ENCODE peak calls at places on chromosomes 5 and 9, in five cellular contexts. N is astrocyte of the spinal cord; A is astrocyte of the cerebellum; E is fibroblast of the aortic adventitia; Z is CD8-positive, alpha-beta T cell. B is an unnamed sample.

GRCh38 chr5:133696782-133697507 is 84.6 kb upstream of the FSTL4 start:
- DNase-seq in A (no peak), Z (no peak), N (no peak), E (no peak), B (no peak)

GRCh38 chr5:91727452-91727851 is 344.3 kb upstream of the ARRDC3 start:
- DNase-seq in N (no peak), Z (no peak), A (no peak), E (no peak), B (no peak)

GRCh38 chr5:124411089-124411488 is 335.4 kb downstream of the ZNF608 start:
- DNase-seq in A (no peak), N (peak), E (peak), Z (no peak), B (peak)

GRCh38 chr9:123745933-123746332 is 184.0 kb downstream of the DENND1A start:
- DNase-seq in Z (no peak), N (no peak), A (no peak), E (no peak), B (no peak)

GRCh38 chr9:133955821-133956411 is 36.2 kb downstream of the VAV2 start:
- DNase-seq in Z (no peak), N (peak), E (peak), A (no peak), B (no peak)

GRCh38 chr5:73540192-73540591 is 25.2 kb downstream of the ANKRA2 start:
- DNase-seq in N (peak), E (peak), A (no peak), Z (no peak), B (peak)

GRCh38 chr5:105794578-105794977 is 1876.2 kb downstream of the EFNA5 start:
- DNase-seq in Z (no peak), E (no peak), A (no peak), N (no peak), B (no peak)

GRCh38 chr9:93183663-93184438 is at the start of gene WNK2:
- DNase-seq in E (no peak), A (no peak), N (no peak), Z (no peak), B (no peak)

GRCh38 chr9:130199605-130200004 is 27.4 kb downstream of the NCS1 start:
- DNase-seq in Z (no peak), E (peak), A (peak), N (peak), B (no peak)

GRCh38 chr5:173408946-173409345 is 80.7 kb upstream of the STC2 start:
- DNase-seq in A (no peak), Z (no peak), N (no peak), E (no peak), B (no peak)

GRCh38 chr5:171595801-171596231 is 176.4 kb downstream of the FGF18 start:
- DNase-seq in A (peak), N (peak), E (peak), Z (no peak), B (peak)

GRCh38 chr9:123157216-123157615 is 111.2 kb downstream of the STRBP start:
- DNase-seq in E (peak), Z (no peak), A (peak), N (peak), B (peak)

GRCh38 chr5:171715551-171715950 is 70.1 kb upstream of the SMIM23 start:
- DNase-seq in N (no peak), Z (no peak), A (no peak), E (no peak), B (no peak)

GRCh38 chr5:140588311-140589070 is 23.9 kb downstream of the SLC35A4 start:
- DNase-seq in A (no peak), N (no peak), Z (no peak), E (peak), B (no peak)

GRCh38 chr9:93954436-93955355 is at the start of gene BARX1:
- DNase-seq in E (no peak), Z (no peak), A (no peak), N (no peak), B (no peak)

GRCh38 chr9:110126457-110126856 is 81.5 kb downstream of the C9orf152 start:
- DNase-seq in N (no peak), A (no peak), E (no peak), Z (no peak), B (no peak)
- H3K4me3 ChIP-seq in N (no peak), A (no peak), E (peak), Z (no peak), B (no peak)

GRCh38 chr5:72298711-72299110 is 21.3 kb downstream of the MRPS27 start:
- DNase-seq in N (no peak), Z (no peak), A (no peak), E (no peak), B (no peak)

GRCh38 chr5:72302171-72302570 is 17.9 kb downstream of the MRPS27 start:
- DNase-seq in N (no peak), A (peak), E (no peak), Z (no peak), B (no peak)

GRCh38 chr5:72301557-72301956 is 18.5 kb downstream of the MRPS27 start:
- DNase-seq in N (no peak), A (no peak), Z (no peak), E (no peak), B (no peak)

GRCh38 chr5:72296251-72296650 is 23.8 kb downstream of the MRPS27 start:
- DNase-seq in A (no peak), N (no peak), E (no peak), Z (no peak), B (no peak)

GRCh38 chr5:72300590-72301339 is 19.3 kb downstream of the MRPS27 start:
- DNase-seq in A (no peak), E (peak), N (no peak), Z (no peak), B (no peak)
- H3K4me3 ChIP-seq in A (no peak), E (no peak), N (no peak), Z (no peak), B (no peak)

DNA sequence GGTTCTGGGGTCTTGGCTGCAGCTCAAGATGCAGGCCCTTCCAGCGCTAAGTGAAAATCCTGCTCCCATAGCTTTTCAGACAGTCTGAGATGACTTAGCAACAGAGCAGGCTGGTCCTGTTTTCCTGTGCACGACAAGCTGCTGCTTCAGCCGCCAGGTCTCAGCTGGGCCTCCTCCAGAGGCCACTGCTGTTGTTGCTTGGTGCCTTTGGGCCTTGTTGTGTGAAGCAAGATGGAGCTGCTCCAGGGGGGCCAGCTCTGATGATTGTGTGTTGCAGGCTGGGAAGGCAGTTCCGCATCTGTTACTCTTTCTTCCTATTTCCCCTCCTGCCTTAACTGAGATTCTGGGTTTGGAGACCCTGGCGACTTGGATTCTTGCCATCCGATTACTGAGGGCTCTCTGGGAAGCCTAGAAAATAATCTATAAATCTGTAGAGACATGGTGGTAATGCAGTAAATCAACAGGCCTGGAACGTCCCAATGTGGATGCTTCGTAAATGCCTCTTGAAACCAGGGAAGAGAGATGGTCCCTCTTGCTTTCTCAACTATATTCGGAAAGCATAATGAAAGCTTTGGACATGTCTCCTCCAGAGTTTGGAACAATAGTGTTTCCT is 3.2 kb downstream of the MAP1B start:
- DNase-seq in A (no peak), N (no peak), E (no peak), Z (no peak), B (peak)
- H3K4me3 ChIP-seq in A (peak), N (peak), E (peak), Z (no peak), B (peak)

GRCh38 chr5:83471405-83472212 is at the start of gene VCAN:
- DNase-seq in Z (no peak), N (peak), E (peak), A (peak), B (peak)

GRCh38 chr5:83470920-83471404 is 582 bp upstream of the VCAN start:
- DNase-seq in A (no peak), Z (no peak), N (peak), E (peak), B (no peak)

GRCh38 chr5:83472508-83473343 is 1.2 kb downstream of the VCAN start:
- DNase-seq in Z (no peak), E (no peak), N (peak), A (no peak), B (peak)

GRCh38 chr5:83473344-83474169 is 2.0 kb downstream of the VCAN start:
- DNase-seq in A (peak), Z (no peak), N (peak), E (peak), B (peak)

GRCh38 chr5:83472213-83472507 is 616 bp downstream of the VCAN start:
- DNase-seq in Z (no peak), N (no peak), E (peak), A (no peak), B (no peak)
- H3K4me3 ChIP-seq in Z (no peak), N (peak), E (peak), A (peak), B (peak)

GRCh38 chr5:142445266-142445665 is 120.4 kb upstream of the SPRY4 start:
- DNase-seq in A (no peak), N (no peak), E (no peak), Z (no peak), B (no peak)
- H3K4me3 ChIP-seq in A (no peak), N (no peak), E (no peak), Z (no peak), B (no peak)

GRCh38 chr5:168292783-168293696 is 1.6 kb downstream of the WWC1 start:
- DNase-seq in E (no peak), N (no peak), A (no peak), Z (no peak), B (no peak)
- H3K4me3 ChIP-seq in E (no peak), N (peak), A (peak), Z (no peak), B (peak)

GRCh38 chr9:110578575-110578895 is 1.0 kb downstream of the SVEP1 start:
- DNase-seq in E (no peak), A (no peak), N (no peak), Z (no peak), B (no peak)

GRCh38 chr9:110573305-110573704 is 6.2 kb downstream of the SVEP1 start:
- DNase-seq in E (no peak), Z (no peak), A (no peak), N (no peak), B (no peak)

GRCh38 chr9:110578896-110579752 is at the start of gene SVEP1:
- DNase-seq in A (no peak), Z (no peak), N (peak), E (peak), B (no peak)

GRCh38 chr9:110575169-110575568 is 4.4 kb downstream of the SVEP1 start:
- DNase-seq in Z (no peak), A (no peak), N (no peak), E (peak), B (no peak)

DNA sequence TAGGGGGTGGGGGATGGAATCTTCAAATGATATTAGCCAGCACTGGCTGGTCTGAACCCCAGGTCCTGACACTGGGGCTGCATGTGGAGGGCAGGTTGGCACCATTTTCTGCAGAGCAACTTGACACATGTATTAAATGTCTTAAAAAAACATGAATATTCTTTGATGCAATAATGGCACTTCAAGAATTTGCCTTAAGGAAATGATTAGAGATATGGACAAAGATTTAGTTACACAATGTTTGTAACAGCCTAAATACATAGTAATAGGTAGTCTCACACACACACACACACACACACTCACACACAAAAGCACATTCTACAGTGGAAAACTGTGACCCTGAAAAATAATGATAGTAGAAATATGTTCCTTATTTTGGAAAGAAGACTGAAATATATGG is 3.6 kb downstream of the SVEP1 start:
- DNase-seq in A (no peak), E (peak), N (no peak), Z (no peak), B (no peak)
- H3K4me3 ChIP-seq in A (no peak), E (peak), N (no peak), Z (no peak), B (no peak)

GRCh38 chr9:33158555-33159057 is 8.5 kb downstream of the B4GALT1 start:
- DNase-seq in E (no peak), N (no peak), A (no peak), Z (no peak), B (no peak)
- H3K4me3 ChIP-seq in E (peak), N (no peak), A (no peak), Z (no peak), B (no peak)

GRCh38 chr5:68257207-68257606 is 41.7 kb downstream of the PIK3R1 start:
- DNase-seq in E (no peak), N (no peak), Z (no peak), A (no peak), B (no peak)

GRCh38 chr5:68258531-68258930 is 43.0 kb downstream of the PIK3R1 start:
- DNase-seq in A (no peak), E (no peak), N (no peak), Z (no peak), B (no peak)

GRCh38 chr5:68253612-68254341 is 38.2 kb downstream of the PIK3R1 start:
- DNase-seq in N (no peak), E (peak), Z (no peak), A (no peak), B (no peak)

GRCh38 chr5:68252678-68253520 is 37.3 kb downstream of the PIK3R1 start:
- DNase-seq in E (peak), A (peak), Z (no peak), N (peak), B (no peak)

GRCh38 chr5:68255305-68256130 is 40.0 kb downstream of the PIK3R1 start:
- DNase-seq in A (no peak), E (no peak), Z (no peak), N (no peak), B (no peak)
- H3K4me3 ChIP-seq in A (no peak), E (no peak), Z (no peak), N (no peak), B (no peak)